ENCODE peak calls at places on chromosome 19, in five cellular contexts. One of them, this sample, is unnamed.

GRCh38 chr19:46890423-46891170 is 29.8 kb downstream of the ARHGAP35 start:
- DNase-seq in CD8-positive, alpha-beta memory T cell: no peak
- DNase-seq in posterior vena cava: no peak
- DNase-seq in SW 1271: peak
- DNase-seq in adipocyte: peak
- DNase-seq in this sample: no peak

GRCh38 chr19:46487802-46488445 is 7.7 kb downstream of the PNMA8B start:
- DNase-seq in CD8-positive, alpha-beta memory T cell: peak
- DNase-seq in posterior vena cava: peak
- DNase-seq in SW 1271: peak
- DNase-seq in adipocyte: peak
- DNase-seq in this sample: peak

GRCh38 chr19:1206733-1207301 is 1.2 kb downstream of the STK11 start:
- DNase-seq in CD8-positive, alpha-beta memory T cell: no peak
- DNase-seq in posterior vena cava: peak
- DNase-seq in SW 1271: no peak
- DNase-seq in adipocyte: peak
- DNase-seq in this sample: no peak

GRCh38 chr19:48511800-48512503 is at the start of gene LMTK3:
- DNase-seq in CD8-positive, alpha-beta memory T cell: peak
- DNase-seq in posterior vena cava: no peak
- DNase-seq in SW 1271: peak
- DNase-seq in adipocyte: peak
- DNase-seq in this sample: peak

GRCh38 chr19:48964205-48965032 is 690 bp upstream of the FTL start:
- DNase-seq in CD8-positive, alpha-beta memory T cell: no peak
- DNase-seq in posterior vena cava: no peak
- DNase-seq in SW 1271: no peak
- DNase-seq in adipocyte: peak
- DNase-seq in this sample: no peak

GRCh38 chr19:34254552-34255432 is at the start of gene GARRE1:
- DNase-seq in CD8-positive, alpha-beta memory T cell: peak
- DNase-seq in posterior vena cava: no peak
- DNase-seq in SW 1271: peak
- DNase-seq in adipocyte: peak
- DNase-seq in this sample: peak

GRCh38 chr19:17243854-17244617 is 1.7 kb downstream of the NR2F6 start:
- DNase-seq in CD8-positive, alpha-beta memory T cell: no peak
- DNase-seq in posterior vena cava: peak
- DNase-seq in SW 1271: peak
- DNase-seq in adipocyte: peak
- DNase-seq in this sample: no peak

GRCh38 chr19:14434543-14435319 is 1.6 kb downstream of the PKN1 start:
- DNase-seq in CD8-positive, alpha-beta memory T cell: peak
- DNase-seq in posterior vena cava: peak
- DNase-seq in SW 1271: peak
- DNase-seq in adipocyte: peak
- DNase-seq in this sample: no peak

GRCh38 chr19:58563823-58564222 is 5.4 kb upstream of the UBE2M start:
- DNase-seq in CD8-positive, alpha-beta memory T cell: no peak
- DNase-seq in posterior vena cava: no peak
- DNase-seq in SW 1271: no peak
- DNase-seq in adipocyte: no peak
- DNase-seq in this sample: no peak

GRCh38 chr19:14495678-14496028 is 274 bp downstream of the GIPC1 start:
- DNase-seq in CD8-positive, alpha-beta memory T cell: no peak
- DNase-seq in posterior vena cava: no peak
- DNase-seq in SW 1271: no peak
- DNase-seq in adipocyte: no peak
- DNase-seq in this sample: no peak

GRCh38 chr19:1336079-1336684 is 47.5 kb upstream of the NDUFS7 start:
- DNase-seq in CD8-positive, alpha-beta memory T cell: no peak
- DNase-seq in posterior vena cava: no peak
- DNase-seq in SW 1271: no peak
- DNase-seq in adipocyte: no peak
- DNase-seq in this sample: no peak

GRCh38 chr19:46524272-46524671 is 28.6 kb upstream of the PNMA8B start:
- DNase-seq in CD8-positive, alpha-beta memory T cell: no peak
- DNase-seq in posterior vena cava: no peak
- DNase-seq in SW 1271: no peak
- DNase-seq in adipocyte: no peak
- DNase-seq in this sample: no peak

GRCh38 chr19:39405930-39406655 is 554 bp upstream of the ZFP36 start:
- DNase-seq in CD8-positive, alpha-beta memory T cell: peak
- DNase-seq in posterior vena cava: no peak
- DNase-seq in SW 1271: peak
- DNase-seq in adipocyte: no peak
- DNase-seq in this sample: no peak

GRCh38 chr19:47225746-47226425 is 5.1 kb downstream of the BBC3 start:
- DNase-seq in CD8-positive, alpha-beta memory T cell: peak
- DNase-seq in posterior vena cava: peak
- DNase-seq in SW 1271: peak
- DNase-seq in adipocyte: peak
- DNase-seq in this sample: peak

GRCh38 chr19:43132696-43133095 is 50.2 kb upstream of the PSG2 start:
- DNase-seq in CD8-positive, alpha-beta memory T cell: no peak
- DNase-seq in posterior vena cava: no peak
- DNase-seq in SW 1271: no peak
- DNase-seq in adipocyte: no peak
- DNase-seq in this sample: no peak

GRCh38 chr19:18292810-18293641 is 11.6 kb upstream of the JUND start:
- DNase-seq in CD8-positive, alpha-beta memory T cell: peak
- DNase-seq in posterior vena cava: peak
- DNase-seq in SW 1271: peak
- DNase-seq in adipocyte: peak
- DNase-seq in this sample: peak

GRCh38 chr19:46697142-46697960 is 19.6 kb downstream of the PRKD2 start:
- DNase-seq in CD8-positive, alpha-beta memory T cell: no peak
- DNase-seq in posterior vena cava: peak
- DNase-seq in SW 1271: no peak
- DNase-seq in adipocyte: peak
- DNase-seq in this sample: no peak

GRCh38 chr19:34479396-34479795 is 2.2 kb upstream of the WTIP start:
- DNase-seq in CD8-positive, alpha-beta memory T cell: no peak
- DNase-seq in posterior vena cava: peak
- DNase-seq in SW 1271: no peak
- DNase-seq in adipocyte: no peak
- DNase-seq in this sample: no peak

GRCh38 chr19:44608391-44608821 is 5.0 kb upstream of the IGSF23 start:
- DNase-seq in CD8-positive, alpha-beta memory T cell: no peak
- DNase-seq in posterior vena cava: no peak
- DNase-seq in SW 1271: no peak
- DNase-seq in adipocyte: peak
- DNase-seq in this sample: peak

GRCh38 chr19:13044160-13044853 is 49.0 kb downstream of the NFIX start:
- DNase-seq in CD8-positive, alpha-beta memory T cell: peak
- DNase-seq in posterior vena cava: no peak
- DNase-seq in SW 1271: no peak
- DNase-seq in adipocyte: no peak
- DNase-seq in this sample: no peak

GRCh38 chr19:55216461-55217198 is 7.3 kb upstream of the PTPRH start:
- DNase-seq in CD8-positive, alpha-beta memory T cell: no peak
- DNase-seq in posterior vena cava: peak
- DNase-seq in SW 1271: peak
- DNase-seq in adipocyte: peak
- DNase-seq in this sample: peak

GRCh38 chr19:39037194-39037593 is 4.8 kb upstream of the FBXO27 start:
- DNase-seq in CD8-positive, alpha-beta memory T cell: no peak
- DNase-seq in posterior vena cava: no peak
- DNase-seq in SW 1271: no peak
- DNase-seq in adipocyte: no peak
- DNase-seq in this sample: no peak

GRCh38 chr19:10009269-10009665 is 1.0 kb downstream of the COL5A3 start:
- DNase-seq in CD8-positive, alpha-beta memory T cell: peak
- DNase-seq in posterior vena cava: peak
- DNase-seq in SW 1271: no peak
- DNase-seq in adipocyte: peak
- DNase-seq in this sample: no peak

GRCh38 chr19:57165846-57166245 is 1.4 kb downstream of the DUXA start:
- DNase-seq in CD8-positive, alpha-beta memory T cell: no peak
- DNase-seq in posterior vena cava: no peak
- DNase-seq in SW 1271: no peak
- DNase-seq in adipocyte: no peak
- DNase-seq in this sample: no peak

GRCh38 chr19:35513975-35514809 is 743 bp upstream of the DMKN start:
- DNase-seq in CD8-positive, alpha-beta memory T cell: no peak
- DNase-seq in posterior vena cava: no peak
- DNase-seq in SW 1271: no peak
- DNase-seq in adipocyte: peak
- DNase-seq in this sample: no peak

GRCh38 chr19:42111811-42112210 is 20.4 kb downstream of the POU2F2 start:
- DNase-seq in CD8-positive, alpha-beta memory T cell: no peak
- DNase-seq in posterior vena cava: no peak
- DNase-seq in SW 1271: no peak
- DNase-seq in adipocyte: no peak
- DNase-seq in this sample: no peak

GRCh38 chr19:18809149-18809978 is 18.3 kb upstream of the COMP start:
- DNase-seq in CD8-positive, alpha-beta memory T cell: no peak
- DNase-seq in posterior vena cava: peak
- DNase-seq in SW 1271: no peak
- DNase-seq in adipocyte: peak
- DNase-seq in this sample: no peak

GRCh38 chr19:28468701-28469459 is 744.1 kb downstream of the UQCRFS1 start:
- DNase-seq in CD8-positive, alpha-beta memory T cell: peak
- DNase-seq in posterior vena cava: peak
- DNase-seq in SW 1271: no peak
- DNase-seq in adipocyte: peak
- DNase-seq in this sample: peak

GRCh38 chr19:46574533-46574932 is 26.6 kb upstream of the CALM3 start:
- DNase-seq in CD8-positive, alpha-beta memory T cell: no peak
- DNase-seq in posterior vena cava: no peak
- DNase-seq in SW 1271: no peak
- DNase-seq in adipocyte: peak
- DNase-seq in this sample: no peak

GRCh38 chr19:2311093-2311492 is 3.1 kb upstream of the LINGO3 start:
- DNase-seq in CD8-positive, alpha-beta memory T cell: no peak
- DNase-seq in posterior vena cava: no peak
- DNase-seq in SW 1271: no peak
- DNase-seq in adipocyte: no peak
- DNase-seq in this sample: no peak

GRCh38 chr19:45824531-45825262 is 9.6 kb upstream of the RSPH6A start:
- DNase-seq in CD8-positive, alpha-beta memory T cell: no peak
- DNase-seq in posterior vena cava: no peak
- DNase-seq in SW 1271: no peak
- DNase-seq in adipocyte: no peak
- DNase-seq in this sample: no peak

GRCh38 chr19:28374971-28375370 is 838.0 kb downstream of the UQCRFS1 start:
- DNase-seq in CD8-positive, alpha-beta memory T cell: no peak
- DNase-seq in posterior vena cava: no peak
- DNase-seq in SW 1271: no peak
- DNase-seq in adipocyte: no peak
- DNase-seq in this sample: no peak

GRCh38 chr19:31418055-31418454 is 68.8 kb upstream of the TSHZ3 start:
- DNase-seq in CD8-positive, alpha-beta memory T cell: no peak
- DNase-seq in posterior vena cava: no peak
- DNase-seq in SW 1271: no peak
- DNase-seq in adipocyte: no peak
- DNase-seq in this sample: no peak

This sample was measured in NCI-H1092 treated with DMSO at 0.1 percent for 48 hours.